ENCODE peak calls at places on chromosome 22, in ten cellular contexts. One of them, this sample, is unnamed.

GRCh38 chr22:22528780-22529179 is 8.7 kb upstream of the ZNF280A start:
- DNase-seq in sigmoid colon: no peak
- DNase-seq in heart left ventricle: no peak
- DNase-seq in thyroid gland: no peak
- DNase-seq in IMR-90: no peak
- DNase-seq in lower leg skin: peak
- DNase-seq in transverse colon: no peak
- DNase-seq in adrenal gland: no peak
- DNase-seq in stomach: no peak
- DNase-seq in body of pancreas: no peak
- DNase-seq in this sample: no peak

GRCh38 chr22:36741204-36741793 is 34.6 kb downstream of the IFT27 start:
- DNase-seq in sigmoid colon: peak
- DNase-seq in heart left ventricle: no peak
- DNase-seq in thyroid gland: no peak
- DNase-seq in IMR-90: no peak
- DNase-seq in lower leg skin: peak
- DNase-seq in transverse colon: no peak
- DNase-seq in adrenal gland: no peak
- DNase-seq in stomach: peak
- DNase-seq in body of pancreas: no peak
- DNase-seq in this sample: no peak

GRCh38 chr22:37690901-37691504 is 4.9 kb downstream of the NOL12 start:
- DNase-seq in sigmoid colon: no peak
- DNase-seq in heart left ventricle: no peak
- DNase-seq in thyroid gland: no peak
- DNase-seq in IMR-90: no peak
- DNase-seq in lower leg skin: no peak
- DNase-seq in transverse colon: no peak
- DNase-seq in adrenal gland: peak
- DNase-seq in stomach: no peak
- DNase-seq in body of pancreas: no peak
- DNase-seq in this sample: no peak

GRCh38 chr22:34111210-34111824 is 191.0 kb upstream of the LARGE1 start:
- DNase-seq in sigmoid colon: peak
- DNase-seq in heart left ventricle: no peak
- DNase-seq in thyroid gland: peak
- DNase-seq in IMR-90: no peak
- DNase-seq in lower leg skin: peak
- DNase-seq in transverse colon: peak
- DNase-seq in adrenal gland: peak
- DNase-seq in stomach: peak
- DNase-seq in body of pancreas: peak
- DNase-seq in this sample: peak

GRCh38 chr22:38271927-38272372 is 860 bp downstream of the TMEM184B start:
- DNase-seq in sigmoid colon: no peak
- DNase-seq in heart left ventricle: no peak
- DNase-seq in thyroid gland: peak
- DNase-seq in IMR-90: no peak
- DNase-seq in lower leg skin: no peak
- DNase-seq in transverse colon: peak
- DNase-seq in adrenal gland: peak
- DNase-seq in stomach: peak
- DNase-seq in body of pancreas: peak
- DNase-seq in this sample: peak

GRCh38 chr22:49827307-49827852 is 293 bp downstream of the BRD1 start:
- DNase-seq in sigmoid colon: no peak
- DNase-seq in heart left ventricle: no peak
- DNase-seq in thyroid gland: no peak
- DNase-seq in IMR-90: no peak
- DNase-seq in lower leg skin: no peak
- DNase-seq in transverse colon: no peak
- DNase-seq in adrenal gland: no peak
- DNase-seq in stomach: no peak
- DNase-seq in body of pancreas: no peak
- DNase-seq in this sample: no peak

GRCh38 chr22:26416670-26417270 is 12.3 kb upstream of the ASPHD2 start:
- DNase-seq in sigmoid colon: no peak
- DNase-seq in heart left ventricle: no peak
- DNase-seq in thyroid gland: no peak
- DNase-seq in IMR-90: peak
- DNase-seq in lower leg skin: no peak
- DNase-seq in transverse colon: no peak
- DNase-seq in adrenal gland: no peak
- DNase-seq in stomach: no peak
- DNase-seq in body of pancreas: peak
- DNase-seq in this sample: no peak

GRCh38 chr22:38524434-38524833 is 18.3 kb upstream of the DDX17 start:
- DNase-seq in sigmoid colon: no peak
- DNase-seq in heart left ventricle: no peak
- DNase-seq in thyroid gland: no peak
- DNase-seq in IMR-90: no peak
- DNase-seq in lower leg skin: no peak
- DNase-seq in transverse colon: no peak
- DNase-seq in adrenal gland: no peak
- DNase-seq in stomach: no peak
- DNase-seq in body of pancreas: no peak
- DNase-seq in this sample: no peak

GRCh38 chr22:35426801-35427140 is 26.8 kb downstream of the MCM5 start:
- DNase-seq in sigmoid colon: no peak
- DNase-seq in heart left ventricle: no peak
- DNase-seq in thyroid gland: no peak
- DNase-seq in IMR-90: no peak
- DNase-seq in lower leg skin: no peak
- DNase-seq in transverse colon: no peak
- DNase-seq in adrenal gland: no peak
- DNase-seq in stomach: no peak
- DNase-seq in body of pancreas: no peak
- DNase-seq in this sample: no peak

GRCh38 chr22:37267128-37267587 is 15.2 kb upstream of the CYTH4 start:
- DNase-seq in sigmoid colon: no peak
- DNase-seq in heart left ventricle: peak
- DNase-seq in thyroid gland: peak
- DNase-seq in IMR-90: no peak
- DNase-seq in lower leg skin: no peak
- DNase-seq in transverse colon: peak
- DNase-seq in adrenal gland: peak
- DNase-seq in stomach: peak
- DNase-seq in body of pancreas: no peak
- DNase-seq in this sample: no peak

GRCh38 chr22:44338906-44339305 is 26.2 kb upstream of the SHISAL1 start:
- DNase-seq in sigmoid colon: no peak
- DNase-seq in heart left ventricle: no peak
- DNase-seq in thyroid gland: no peak
- DNase-seq in IMR-90: no peak
- DNase-seq in lower leg skin: no peak
- DNase-seq in transverse colon: no peak
- DNase-seq in adrenal gland: no peak
- DNase-seq in stomach: peak
- DNase-seq in body of pancreas: no peak
- DNase-seq in this sample: no peak

GRCh38 chr22:35589071-35589735 is 27.9 kb downstream of the MB start:
- DNase-seq in sigmoid colon: peak
- DNase-seq in heart left ventricle: peak
- DNase-seq in thyroid gland: no peak
- DNase-seq in IMR-90: peak
- DNase-seq in lower leg skin: no peak
- DNase-seq in transverse colon: peak
- DNase-seq in adrenal gland: peak
- DNase-seq in stomach: no peak
- DNase-seq in body of pancreas: peak
- DNase-seq in this sample: peak

GRCh38 chr22:35470903-35471321 is 69.7 kb upstream of the RASD2 start:
- DNase-seq in sigmoid colon: no peak
- DNase-seq in heart left ventricle: no peak
- DNase-seq in thyroid gland: no peak
- DNase-seq in IMR-90: peak
- DNase-seq in lower leg skin: no peak
- DNase-seq in transverse colon: no peak
- DNase-seq in adrenal gland: no peak
- DNase-seq in stomach: no peak
- DNase-seq in body of pancreas: no peak
- DNase-seq in this sample: no peak

GRCh38 chr22:36049678-36049997 is 21.0 kb upstream of the RBFOX2 start:
- DNase-seq in sigmoid colon: no peak
- DNase-seq in heart left ventricle: no peak
- DNase-seq in thyroid gland: no peak
- DNase-seq in IMR-90: no peak
- DNase-seq in lower leg skin: no peak
- DNase-seq in transverse colon: no peak
- DNase-seq in adrenal gland: no peak
- DNase-seq in stomach: no peak
- DNase-seq in body of pancreas: no peak
- DNase-seq in this sample: no peak

GRCh38 chr22:49659924-49660315 is 167.8 kb downstream of the BRD1 start:
- DNase-seq in sigmoid colon: no peak
- DNase-seq in heart left ventricle: no peak
- DNase-seq in thyroid gland: no peak
- DNase-seq in IMR-90: no peak
- DNase-seq in lower leg skin: peak
- DNase-seq in transverse colon: no peak
- DNase-seq in adrenal gland: no peak
- DNase-seq in stomach: no peak
- DNase-seq in body of pancreas: no peak
- DNase-seq in this sample: peak

DNA sequence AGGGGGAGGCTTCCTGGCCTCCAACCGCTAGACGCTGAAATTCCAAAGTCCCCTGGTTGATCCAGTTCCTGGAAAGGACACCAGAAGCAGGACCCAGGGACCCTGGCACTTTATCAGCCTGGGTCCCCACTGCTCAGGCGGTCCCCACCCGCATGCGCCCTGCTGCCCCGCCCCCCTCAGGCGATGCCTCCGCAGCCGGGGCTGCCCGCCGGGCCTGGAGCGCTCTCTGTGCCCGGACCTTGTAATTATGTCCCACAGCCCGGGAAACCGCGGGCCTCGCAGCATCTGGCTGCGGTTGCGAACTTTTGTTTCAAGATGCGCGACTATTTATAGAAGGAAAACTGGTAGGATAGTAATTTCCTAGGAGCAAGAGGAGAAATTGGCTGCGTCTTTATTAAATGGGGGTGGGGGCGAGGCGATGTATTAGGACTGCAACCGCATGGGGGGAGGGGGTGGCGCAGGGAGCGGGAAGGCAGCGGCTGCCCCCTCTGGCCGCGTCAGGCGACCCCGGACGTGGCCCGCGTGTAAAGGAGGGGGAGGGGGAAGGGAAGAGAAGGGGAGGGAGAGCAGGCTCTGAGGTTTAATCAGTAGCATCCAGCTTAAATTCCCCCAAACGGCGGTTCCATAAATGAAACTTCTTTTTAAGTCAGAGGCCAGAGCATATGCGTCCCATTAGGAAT is 6.1 kb downstream of the WNT7B start:
- DNase-seq in sigmoid colon: no peak
- DNase-seq in heart left ventricle: no peak
- DNase-seq in thyroid gland: no peak
- DNase-seq in IMR-90: peak
- DNase-seq in lower leg skin: no peak
- DNase-seq in transverse colon: no peak
- DNase-seq in adrenal gland: no peak
- DNase-seq in stomach: no peak
- DNase-seq in body of pancreas: no peak
- DNase-seq in this sample: no peak
- H3K4me3 ChIP-seq in sigmoid colon: no peak
- H3K4me3 ChIP-seq in heart left ventricle: no peak
- H3K4me3 ChIP-seq in thyroid gland: no peak
- H3K4me3 ChIP-seq in IMR-90: peak
- H3K4me3 ChIP-seq in lower leg skin: no peak
- H3K4me3 ChIP-seq in transverse colon: no peak
- H3K4me3 ChIP-seq in adrenal gland: no peak
- H3K4me3 ChIP-seq in stomach: peak
- H3K4me3 ChIP-seq in body of pancreas: no peak
- H3K4me3 ChIP-seq in this sample: no peak

DNA sequence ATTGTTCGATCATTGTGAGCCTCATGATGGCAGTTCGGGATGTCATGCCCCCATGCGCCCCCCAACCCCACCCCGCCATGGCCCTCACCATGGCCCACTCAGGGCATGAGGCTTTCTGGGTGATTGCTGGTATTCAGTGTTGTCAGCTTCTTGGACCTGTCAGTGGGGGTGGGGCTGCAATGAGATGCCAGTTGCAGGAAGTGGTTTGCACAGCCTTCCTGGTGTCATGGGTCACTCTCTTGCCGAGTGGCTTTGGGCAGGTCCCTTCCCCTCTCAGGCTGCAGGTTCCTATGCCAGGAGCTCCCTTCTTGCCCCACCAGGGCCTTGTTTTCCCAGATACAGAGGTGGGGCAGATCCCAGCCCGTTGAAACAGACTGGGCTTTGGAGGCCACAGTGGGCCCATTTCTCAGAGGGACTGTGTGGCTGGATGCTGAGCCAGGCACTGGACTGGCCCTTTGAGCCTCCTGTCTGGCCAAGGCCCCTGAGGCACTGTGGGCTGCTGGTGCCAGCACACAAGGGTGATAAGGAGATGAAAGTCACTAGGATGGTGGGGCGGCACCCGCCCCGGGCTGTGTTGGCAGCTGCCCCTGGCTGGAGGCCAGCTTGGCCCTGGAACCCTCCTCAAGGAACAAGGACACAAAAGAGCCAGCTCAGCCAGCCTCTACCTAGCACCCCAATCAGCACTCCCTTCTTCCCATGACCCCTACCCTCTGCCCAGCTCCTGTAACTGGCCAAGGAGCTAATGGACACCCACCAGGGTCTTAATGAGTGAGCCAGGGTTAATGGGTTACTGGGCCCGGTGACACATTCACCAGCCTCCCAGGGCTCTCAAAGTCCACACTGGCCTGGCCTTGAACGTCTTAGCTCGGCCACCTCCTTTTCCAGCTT is 1.5 kb upstream of the GGT1 start:
- DNase-seq in sigmoid colon: no peak
- DNase-seq in heart left ventricle: peak
- DNase-seq in thyroid gland: peak
- DNase-seq in IMR-90: no peak
- DNase-seq in lower leg skin: no peak
- DNase-seq in transverse colon: peak
- DNase-seq in adrenal gland: peak
- DNase-seq in stomach: peak
- DNase-seq in body of pancreas: peak
- DNase-seq in this sample: no peak
- TF ChIP-seq POLR2A in sigmoid colon: no peak
- TF ChIP-seq POLR2A in heart left ventricle: no peak
- TF ChIP-seq POLR2A in thyroid gland: no peak
- TF ChIP-seq POLR2A in IMR-90: no peak
- TF ChIP-seq POLR2A in lower leg skin: no peak
- TF ChIP-seq POLR2A in transverse colon: no peak
- TF ChIP-seq POLR2A in adrenal gland: no peak
- TF ChIP-seq POLR2A in stomach: no peak
- TF ChIP-seq POLR2A in body of pancreas: no peak
- TF ChIP-seq POLR2A in this sample: no peak

GRCh38 chr22:32265882-32266767 is 11.0 kb upstream of the SLC5A4 start:
- DNase-seq in sigmoid colon: peak
- DNase-seq in heart left ventricle: peak
- DNase-seq in thyroid gland: peak
- DNase-seq in IMR-90: peak
- DNase-seq in lower leg skin: peak
- DNase-seq in transverse colon: peak
- DNase-seq in adrenal gland: peak
- DNase-seq in stomach: peak
- DNase-seq in body of pancreas: peak
- DNase-seq in this sample: peak
- H3K4me3 ChIP-seq in sigmoid colon: peak
- H3K4me3 ChIP-seq in heart left ventricle: no peak
- H3K4me3 ChIP-seq in thyroid gland: no peak
- H3K4me3 ChIP-seq in IMR-90: no peak
- H3K4me3 ChIP-seq in lower leg skin: no peak
- H3K4me3 ChIP-seq in transverse colon: no peak
- H3K4me3 ChIP-seq in adrenal gland: no peak
- H3K4me3 ChIP-seq in stomach: peak
- H3K4me3 ChIP-seq in body of pancreas: no peak
- H3K4me3 ChIP-seq in this sample: no peak

GRCh38 chr22:20109411-20110358 is 6.2 kb upstream of the RANBP1 start:
- DNase-seq in sigmoid colon: no peak
- DNase-seq in heart left ventricle: no peak
- DNase-seq in thyroid gland: no peak
- DNase-seq in IMR-90: no peak
- DNase-seq in lower leg skin: no peak
- DNase-seq in transverse colon: no peak
- DNase-seq in adrenal gland: no peak
- DNase-seq in stomach: no peak
- DNase-seq in body of pancreas: no peak
- DNase-seq in this sample: no peak
- TF ChIP-seq POLR2A in sigmoid colon: no peak
- TF ChIP-seq POLR2A in heart left ventricle: no peak
- TF ChIP-seq POLR2A in thyroid gland: no peak
- TF ChIP-seq POLR2A in IMR-90: no peak
- TF ChIP-seq POLR2A in lower leg skin: no peak
- TF ChIP-seq POLR2A in transverse colon: no peak
- TF ChIP-seq POLR2A in adrenal gland: no peak
- TF ChIP-seq POLR2A in stomach: no peak
- TF ChIP-seq POLR2A in body of pancreas: no peak
- TF ChIP-seq POLR2A in this sample: no peak

This sample was measured in uterus.